ENCODE peak calls at places on chromosome 7, in four cellular contexts. M, F, I and C are unnamed samples. For H3K27me3, H3K36me3 and H3K4me1, the result is how much of the 10 kb centered on the place peaks cover.

GRCh38 chr7:74033372-74034311 is 5.7 kb downstream of the ELN start:
- DNase-seq in M (peak), I (peak), F (no peak), C (peak)

GRCh38 chr7:89618269-89618668 is 536.0 kb upstream of the STEAP1 start:
- DNase-seq in I (no peak), M (no peak), F (no peak), C (no peak)

GRCh38 chr7:8151161-8151560 is 110.8 kb downstream of the ICA1 start:
- DNase-seq in I (no peak), F (no peak), M (no peak), C (no peak)

GRCh38 chr7:105084581-105084980 is 70.6 kb downstream of the KMT2E start:
- DNase-seq in M (no peak), F (no peak), I (no peak), C (no peak)

GRCh38 chr7:92827464-92827863 is 8.9 kb downstream of the CDK6 start:
- DNase-seq in F (no peak), I (no peak), M (no peak), C (no peak)

GRCh38 chr7:30224511-30225031 is 59.8 kb upstream of the ZNRF2 start:
- DNase-seq in I (no peak), F (peak), M (no peak), C (no peak)

GRCh38 chr7:116592445-116592844 is 67.6 kb downstream of the CAV1 start:
- DNase-seq in F (no peak), M (no peak), I (no peak), C (no peak)

GRCh38 chr7:85191383-85191782 is 4.5 kb upstream of the SEMA3D start:
- DNase-seq in I (no peak), M (no peak), F (peak), C (no peak)

GRCh38 chr7:4667776-4668509 is 14.2 kb upstream of the FOXK1 start:
- DNase-seq in F (no peak), M (no peak), I (no peak), C (no peak)

GRCh38 chr7:57216340-57216739 is 84.1 kb upstream of the ZNF479 start:
- DNase-seq in I (no peak), F (no peak), M (no peak), C (no peak)

GRCh38 chr7:47568569-47568968 is 13.3 kb downstream of the TNS3 start:
- DNase-seq in F (no peak), I (peak), M (peak), C (no peak)

GRCh38 chr7:6564091-6564770 is 13.0 kb upstream of the GRID2IP start:
- DNase-seq in I (no peak), M (no peak), F (no peak), C (no peak)

GRCh38 chr7:27925573-27926201 is 185.7 kb downstream of the TAX1BP1 start:
- DNase-seq in I (no peak), F (no peak), M (no peak), C (no peak)

GRCh38 chr7:72334733-72335132 is 77.4 kb downstream of the CALN1 start:
- DNase-seq in M (no peak), F (no peak), I (no peak), C (no peak)

GRCh38 chr7:37117261-37117660 is 331.4 kb downstream of the ELMO1 start:
- DNase-seq in M (no peak), F (no peak), I (no peak), C (no peak)

GRCh38 chr7:81638216-81638615 is 131.6 kb downstream of the HGF start:
- DNase-seq in M (no peak), F (peak), I (no peak), C (no peak)

GRCh38 chr7:6359742-6360141 is 87.3 kb upstream of the CYTH3 start:
- DNase-seq in M (no peak), I (no peak), F (no peak), C (no peak)

GRCh38 chr7:91302794-91303193 is 38.6 kb downstream of the FZD1 start:
- DNase-seq in I (no peak), M (no peak), F (no peak), C (no peak)

GRCh38 chr7:67551027-67551426 is 554.4 kb downstream of the TYW1 start:
- DNase-seq in M (no peak), F (no peak), I (no peak), C (no peak)

GRCh38 chr7:142898377-142899235 is 13.1 kb upstream of the TRPV6 start:
- DNase-seq in F (peak), M (no peak), I (no peak), C (no peak)

DNA sequence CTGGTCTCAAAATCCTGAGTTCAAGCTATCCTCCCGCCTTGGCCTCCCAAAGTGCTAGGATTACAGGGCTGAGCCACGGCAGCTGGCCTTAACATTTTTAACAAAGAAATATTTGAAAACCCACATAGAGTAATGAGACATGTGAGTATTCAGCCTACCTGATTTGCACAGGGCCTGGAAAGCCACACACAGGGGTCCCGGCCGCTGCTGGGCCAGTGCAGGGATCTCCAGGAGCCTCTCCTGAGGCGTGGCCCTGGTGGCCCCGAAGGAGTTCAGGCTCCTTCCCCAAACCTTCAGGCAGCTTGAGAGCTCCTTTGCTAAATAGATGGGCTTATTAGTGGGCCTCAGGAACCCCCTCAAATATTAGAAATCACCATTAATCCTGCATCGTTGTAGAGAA is 18.7 kb downstream of the CNPY1 start:
- DNase-seq in F (no peak), I (no peak), M (no peak), C (no peak)
- H3K27me3 ChIP-seq in F (under half), I (under half), M (under half), C (under half)

DNA sequence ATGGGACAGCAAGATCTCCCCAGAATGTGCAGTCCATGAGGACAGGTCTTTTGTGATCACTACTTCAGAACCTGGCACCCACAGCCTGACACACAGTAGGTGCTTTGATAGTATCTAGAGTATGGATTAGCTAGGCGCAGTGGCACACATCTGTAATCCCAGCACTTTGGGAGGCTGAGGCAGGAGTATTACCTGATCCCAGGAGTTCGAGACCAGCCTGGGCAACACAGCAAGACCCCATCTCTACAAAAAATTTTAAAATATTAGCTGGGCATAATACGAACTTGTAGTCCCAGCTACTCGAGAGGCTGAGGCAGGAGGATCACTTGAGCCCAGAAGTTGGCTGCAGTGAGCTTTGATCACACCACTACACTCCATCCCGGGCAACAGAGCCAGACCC is 22.3 kb upstream of the ARPC1B start:
- DNase-seq in M (no peak), I (no peak), F (no peak), C (no peak)
- H3K36me3 ChIP-seq in M (under half), I (half or more), F (under half), C (half or more)

DNA sequence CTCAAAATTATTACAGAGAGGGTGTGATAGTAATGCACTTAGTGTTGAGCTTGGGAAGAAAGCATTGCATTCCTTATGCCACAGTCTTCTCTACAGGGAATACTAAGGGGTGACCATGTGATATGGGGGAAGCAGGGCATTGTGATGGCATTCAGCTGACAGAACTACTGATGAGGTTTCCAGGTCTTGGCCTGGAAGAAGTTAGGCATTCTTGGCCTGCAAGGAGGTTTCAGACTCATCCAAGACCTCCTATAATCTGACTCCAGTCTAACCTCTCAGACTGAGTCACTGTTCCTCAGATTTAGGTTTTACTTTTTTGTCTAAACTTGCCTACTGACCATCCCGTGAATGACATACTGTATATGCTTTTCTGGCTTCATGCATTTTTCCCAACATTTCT is 7.9 kb downstream of the STMP1 start:
- DNase-seq in M (no peak), F (peak), I (no peak), C (no peak)
- H3K4me1 ChIP-seq in M (half or more), F (under half), I (under half), C (half or more)

DNA sequence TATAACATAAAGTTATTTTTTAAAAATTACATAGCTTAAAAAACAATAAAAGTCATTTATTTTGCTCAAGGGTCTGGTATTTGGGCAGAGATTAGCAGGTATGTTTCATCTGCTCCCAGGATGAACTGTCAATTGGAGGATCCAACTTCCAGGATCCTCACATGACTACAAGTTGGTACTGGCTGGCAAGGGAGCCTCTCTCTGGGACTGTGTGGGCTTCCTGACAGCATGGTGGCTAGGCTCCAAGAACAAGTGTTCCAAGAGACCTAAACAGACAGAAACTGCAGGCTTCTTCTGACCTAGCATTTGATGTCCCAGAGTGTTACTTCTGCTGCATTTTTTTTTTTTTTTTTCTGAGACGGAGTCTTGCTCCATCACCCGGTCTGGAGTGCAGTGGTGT is 107.2 kb downstream of the AVL9 start:
- DNase-seq in M (no peak), F (no peak), I (no peak), C (no peak)
- H3K27me3 ChIP-seq in M (under half), F (under half), I (under half), C (under half)

GRCh38 chr7:24854866-24855265 is 97.6 kb upstream of the GSDME start:
- DNase-seq in F (no peak), I (no peak), M (no peak), C (no peak)

GRCh38 chr7:24862461-24862860 is 105.2 kb upstream of the GSDME start:
- DNase-seq in I (no peak), M (no peak), F (no peak), C (no peak)

GRCh38 chr7:24858108-24858977 is 101.1 kb upstream of the GSDME start:
- DNase-seq in I (no peak), M (no peak), F (no peak), C (no peak)

GRCh38 chr7:24860611-24861010 is 103.3 kb upstream of the GSDME start:
- DNase-seq in F (no peak), I (no peak), M (no peak), C (no peak)

DNA sequence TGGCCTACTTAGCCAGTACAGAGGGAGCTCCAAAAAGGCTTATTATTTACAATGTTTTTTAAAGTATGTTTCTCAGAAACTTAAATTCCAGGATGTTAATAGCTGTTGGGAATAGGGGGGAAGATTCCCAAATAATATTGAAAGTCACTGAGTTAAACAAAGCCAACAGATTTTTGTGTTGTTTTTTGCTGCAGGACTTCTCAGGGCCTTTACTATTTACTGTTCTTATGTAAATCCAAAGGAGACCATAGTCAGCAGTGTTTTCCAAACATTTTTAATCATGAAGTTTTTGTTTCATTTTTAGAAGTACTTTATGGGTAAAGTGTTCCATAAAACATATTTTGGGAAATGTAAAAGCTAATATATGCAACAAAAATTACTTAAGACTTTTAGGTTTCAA is 100.4 kb upstream of the GSDME start:
- DNase-seq in I (no peak), F (no peak), M (no peak), C (no peak)
- H3K36me3 ChIP-seq in I (under half), F (under half), M (under half), C (under half)